ENCODE peak calls at places on chromosomes 2 and 18, in nine cellular contexts. H is hepatocyte, E is cardiac muscle cell, N is fibroblast of the aortic adventitia, Z is colonic mucosa, L is fibroblast of pulmonary artery, J is esophagus squamous epithelium, Y is prostate gland, M is astrocyte of the spinal cord. G is an unnamed sample.

GRCh38 chr2:104868081-104868806 is 14.3 kb downstream of the POU3F3 start:
- DNase-seq in H (no peak), E (no peak), N (no peak), Z (no peak), L (no peak), J (no peak), Y (no peak), M (no peak), G (no peak)

GRCh38 chr2:226337941-226338605 is 461.5 kb downstream of the IRS1 start:
- DNase-seq in H (peak), E (no peak), N (peak), Z (no peak), L (peak), J (no peak), Y (no peak), M (no peak), G (no peak)

GRCh38 chr2:58906151-58906645 is 665.1 kb upstream of the FANCL start:
- DNase-seq in H (no peak), E (no peak), N (no peak), Z (no peak), L (no peak), J (no peak), Y (no peak), M (no peak), G (no peak)

GRCh38 chr2:60998628-60999545 is 18.6 kb upstream of the PEX13 start:
- DNase-seq in H (peak), E (peak), N (peak), Z (no peak), L (peak), J (no peak), Y (no peak), M (peak), G (peak)

GRCh38 chr2:199490049-199490448 is 32.3 kb upstream of the SATB2 start:
- DNase-seq in H (no peak), E (no peak), N (no peak), Z (no peak), L (no peak), J (no peak), Y (no peak), M (no peak), G (no peak)

GRCh38 chr2:102826904-102827303 is 65.1 kb downstream of the TMEM182 start:
- DNase-seq in H (peak), E (peak), N (no peak), Z (no peak), L (peak), J (no peak), Y (peak), M (peak), G (no peak)

GRCh38 chr2:54549912-54550518 is 93.9 kb downstream of the SPTBN1 start:
- DNase-seq in H (peak), E (no peak), N (no peak), Z (peak), L (no peak), J (no peak), Y (peak), M (no peak), G (no peak)

GRCh38 chr2:217325810-217326209 is 465.9 kb upstream of the TNP1 start:
- DNase-seq in H (no peak), E (peak), N (no peak), Z (no peak), L (no peak), J (no peak), Y (no peak), M (no peak), G (no peak)

GRCh38 chr2:233414777-233415570 is 60.7 kb downstream of the DGKD start:
- DNase-seq in H (no peak), E (no peak), N (peak), Z (peak), L (no peak), J (no peak), Y (no peak), M (peak), G (no peak)

GRCh38 chr2:207144191-207144795 is 21.5 kb downstream of the KLF7 start:
- DNase-seq in H (no peak), E (no peak), N (no peak), Z (no peak), L (no peak), J (no peak), Y (no peak), M (no peak), G (no peak)
- H3K4me3 ChIP-seq in H (no peak), E (no peak), N (no peak), Z (no peak), L (no peak), J (no peak), Y (no peak), M (no peak), G (no peak)

GRCh38 chr2:231467016-231467545 is 2.8 kb upstream of the NCL start:
- DNase-seq in H (no peak), E (no peak), N (no peak), Z (no peak), L (no peak), J (no peak), Y (no peak), M (no peak), G (no peak)

GRCh38 chr2:231462729-231463465 is 1.4 kb downstream of the NCL start:
- DNase-seq in H (no peak), E (no peak), N (no peak), Z (no peak), L (no peak), J (no peak), Y (no peak), M (no peak), G (no peak)

GRCh38 chr2:231464576-231465540 is 574 bp upstream of the NCL start:
- DNase-seq in H (peak), E (peak), N (no peak), Z (peak), L (no peak), J (peak), Y (peak), M (no peak), G (peak)

GRCh38 chr2:231461516-231461971 is 2.7 kb downstream of the NCL start:
- DNase-seq in H (no peak), E (no peak), N (no peak), Z (no peak), L (no peak), J (no peak), Y (no peak), M (no peak), G (no peak)

DNA sequence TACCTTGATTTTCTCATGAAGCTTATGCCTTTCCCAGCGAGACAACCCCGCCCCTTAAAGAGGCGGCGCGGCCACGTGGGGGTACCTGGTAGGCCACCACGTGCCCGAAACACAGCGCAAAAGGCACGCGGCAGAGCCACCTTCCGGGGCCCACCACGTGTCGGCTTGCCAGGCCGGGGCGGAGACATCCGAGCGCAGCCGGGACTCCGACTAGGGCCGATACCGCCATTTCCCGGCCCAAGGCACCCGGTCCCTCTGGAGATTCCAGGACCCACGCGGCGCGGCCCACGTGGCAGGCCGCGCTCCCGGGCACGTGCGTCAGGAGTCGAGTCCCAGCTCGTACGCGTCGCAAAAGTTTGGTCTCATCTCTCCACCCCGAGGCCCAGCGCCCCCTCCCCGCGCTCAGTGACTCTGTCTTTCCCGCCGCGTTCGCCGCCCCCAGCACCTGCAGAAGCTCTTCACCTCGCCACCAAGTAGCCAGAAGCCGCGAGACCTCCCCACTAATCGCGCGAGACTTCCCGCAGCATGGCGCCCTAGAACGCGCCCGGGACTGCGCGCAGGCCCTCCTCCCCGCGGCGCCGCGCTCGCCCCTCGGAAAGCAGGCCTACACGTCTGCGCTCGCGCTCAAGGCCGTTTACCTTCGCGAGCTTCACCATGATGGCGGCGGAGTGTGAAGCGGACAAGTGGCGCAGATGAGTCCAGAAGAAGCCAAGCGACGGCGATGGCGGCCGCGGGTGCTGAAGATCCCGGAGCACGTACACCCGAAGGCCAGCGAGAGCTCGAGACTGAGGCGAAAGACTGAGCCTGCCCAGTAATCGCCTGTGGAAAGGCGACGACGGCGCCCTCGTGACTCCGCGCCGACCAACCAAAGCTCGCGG is at the start of gene NCL:
- DNase-seq in H (peak), E (peak), N (peak), Z (peak), L (peak), J (peak), Y (peak), M (peak), G (peak)
- TF ChIP-seq CTCF in H (no peak), E (no peak), N (no peak), Z (no peak), L (no peak), J (no peak), Y (no peak), M (no peak), G (no peak)

GRCh38 chr2:29606105-29606871 is 315.1 kb downstream of the ALK start:
- DNase-seq in H (no peak), E (no peak), N (peak), Z (no peak), L (peak), J (no peak), Y (no peak), M (peak), G (no peak)
- H3K4me3 ChIP-seq in H (no peak), E (no peak), N (no peak), Z (no peak), L (no peak), J (no peak), Y (no peak), M (no peak), G (no peak)

GRCh38 chr2:231384970-231385369 is 10.5 kb upstream of the B3GNT7 start:
- DNase-seq in H (no peak), E (no peak), N (no peak), Z (no peak), L (no peak), J (no peak), Y (no peak), M (no peak), G (no peak)
- TF ChIP-seq CTCF in H (no peak), E (no peak), N (no peak), Z (no peak), L (no peak), J (no peak), Y (no peak), M (no peak), G (no peak)

GRCh38 chr2:20675701-20676352 is 8.9 kb downstream of the GDF7 start:
- DNase-seq in H (peak), E (no peak), N (no peak), Z (peak), L (no peak), J (no peak), Y (no peak), M (no peak), G (peak)

GRCh38 chr2:20676353-20677215 is 9.6 kb downstream of the GDF7 start:
- DNase-seq in H (peak), E (no peak), N (no peak), Z (no peak), L (no peak), J (no peak), Y (no peak), M (no peak), G (peak)

GRCh38 chr2:20678751-20679150 is 11.8 kb downstream of the GDF7 start:
- DNase-seq in H (no peak), E (no peak), N (no peak), Z (no peak), L (no peak), J (no peak), Y (no peak), M (no peak), G (no peak)

GRCh38 chr2:20674974-20675679 is 8.2 kb downstream of the GDF7 start:
- DNase-seq in H (peak), E (no peak), N (peak), Z (no peak), L (peak), J (no peak), Y (no peak), M (peak), G (no peak)

GRCh38 chr2:20677301-20678176 is 10.6 kb downstream of the GDF7 start:
- DNase-seq in H (no peak), E (no peak), N (no peak), Z (no peak), L (no peak), J (no peak), Y (no peak), M (no peak), G (peak)
- H3K4me3 ChIP-seq in H (no peak), E (no peak), N (no peak), Z (no peak), L (no peak), J (no peak), Y (no peak), M (no peak), G (peak)

DNA sequence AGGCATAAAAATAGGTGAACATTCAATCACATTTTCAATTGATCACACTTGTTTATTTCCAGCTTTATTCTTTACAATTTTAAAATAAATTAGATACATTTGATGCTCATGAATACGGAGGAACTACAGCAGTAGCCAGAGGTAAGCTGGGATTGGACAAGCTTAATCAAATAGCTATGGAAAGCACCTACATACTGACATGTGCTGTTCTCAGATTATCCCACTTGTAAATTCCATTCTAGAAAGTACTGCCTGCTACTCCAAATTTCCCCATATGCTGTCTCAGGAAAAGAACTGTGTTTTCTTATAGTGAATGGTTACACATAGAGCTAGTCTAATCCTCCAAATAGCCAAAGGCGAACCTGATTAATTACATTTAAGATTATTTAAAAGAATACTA is 24.2 kb downstream of the PELI1 start:
- DNase-seq in H (no peak), E (peak), N (no peak), Z (no peak), L (no peak), J (no peak), Y (no peak), M (no peak), G (no peak)
- TF ChIP-seq CTCF in H (no peak), E (no peak), N (no peak), Z (no peak), L (no peak), J (no peak), Y (no peak), M (no peak), G (no peak)

DNA sequence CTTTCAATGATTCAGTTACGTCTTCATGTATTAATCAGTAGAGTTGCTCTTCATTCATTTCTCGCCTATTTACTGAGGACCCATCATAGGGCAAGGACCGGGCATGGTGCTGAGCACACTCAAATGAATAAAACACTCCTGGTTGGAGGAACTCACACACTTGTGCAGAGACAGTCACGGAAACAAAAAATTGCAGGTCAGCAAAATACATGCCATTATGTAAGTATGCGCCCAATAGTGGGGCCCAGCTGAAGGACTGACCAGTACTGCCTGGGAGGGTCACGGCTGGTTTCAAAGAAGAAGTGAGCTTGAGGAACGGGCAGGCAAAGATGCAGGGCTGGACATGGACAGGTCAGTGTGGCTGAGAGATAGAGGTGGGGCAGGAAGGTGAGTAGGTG is 102.9 kb downstream of the DDX1 start:
- DNase-seq in H (no peak), E (no peak), N (no peak), Z (no peak), L (no peak), J (no peak), Y (no peak), M (no peak), G (no peak)
- H3K4me3 ChIP-seq in H (no peak), E (no peak), N (no peak), Z (no peak), L (no peak), J (no peak), Y (no peak), M (no peak), G (no peak)

DNA sequence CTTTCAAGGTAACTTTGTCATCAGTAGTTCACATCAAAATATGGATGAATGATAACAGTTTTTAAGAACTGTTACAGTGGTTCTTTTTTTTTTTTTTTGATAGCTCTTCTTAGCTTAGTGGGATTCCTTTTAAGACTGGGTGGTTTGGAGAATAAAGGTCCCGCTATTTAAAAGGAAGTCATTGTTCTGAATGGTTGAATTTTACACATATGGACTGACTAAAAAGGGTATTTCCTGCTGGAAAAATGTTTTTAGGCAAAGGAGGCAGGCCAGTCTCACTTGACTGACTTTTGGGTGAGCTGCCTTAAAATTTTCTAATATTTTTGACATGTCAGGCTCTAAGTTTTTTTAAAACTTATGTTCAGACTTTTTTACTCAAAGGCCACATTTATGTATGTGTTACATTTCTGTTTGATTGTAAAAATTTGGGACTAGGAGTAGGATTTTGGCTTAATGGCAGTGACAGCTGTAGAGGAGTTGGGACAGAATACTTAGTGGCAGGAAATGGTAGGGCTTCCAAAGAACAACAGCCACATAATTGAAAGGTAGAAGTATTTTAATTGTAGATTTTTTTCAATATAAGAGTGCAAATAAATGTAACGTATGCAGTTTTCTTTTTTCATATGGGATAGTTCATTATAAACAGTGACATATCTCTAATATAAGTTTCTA is 13.7 kb downstream of the VAPA start:
- DNase-seq in H (no peak), E (no peak), N (no peak), Z (no peak), L (no peak), J (no peak), Y (no peak), M (no peak), G (no peak)
- TF ChIP-seq CTCF in H (no peak), E (no peak), N (no peak), Z (no peak), L (no peak), J (no peak), Y (no peak), M (no peak), G (no peak)

DNA sequence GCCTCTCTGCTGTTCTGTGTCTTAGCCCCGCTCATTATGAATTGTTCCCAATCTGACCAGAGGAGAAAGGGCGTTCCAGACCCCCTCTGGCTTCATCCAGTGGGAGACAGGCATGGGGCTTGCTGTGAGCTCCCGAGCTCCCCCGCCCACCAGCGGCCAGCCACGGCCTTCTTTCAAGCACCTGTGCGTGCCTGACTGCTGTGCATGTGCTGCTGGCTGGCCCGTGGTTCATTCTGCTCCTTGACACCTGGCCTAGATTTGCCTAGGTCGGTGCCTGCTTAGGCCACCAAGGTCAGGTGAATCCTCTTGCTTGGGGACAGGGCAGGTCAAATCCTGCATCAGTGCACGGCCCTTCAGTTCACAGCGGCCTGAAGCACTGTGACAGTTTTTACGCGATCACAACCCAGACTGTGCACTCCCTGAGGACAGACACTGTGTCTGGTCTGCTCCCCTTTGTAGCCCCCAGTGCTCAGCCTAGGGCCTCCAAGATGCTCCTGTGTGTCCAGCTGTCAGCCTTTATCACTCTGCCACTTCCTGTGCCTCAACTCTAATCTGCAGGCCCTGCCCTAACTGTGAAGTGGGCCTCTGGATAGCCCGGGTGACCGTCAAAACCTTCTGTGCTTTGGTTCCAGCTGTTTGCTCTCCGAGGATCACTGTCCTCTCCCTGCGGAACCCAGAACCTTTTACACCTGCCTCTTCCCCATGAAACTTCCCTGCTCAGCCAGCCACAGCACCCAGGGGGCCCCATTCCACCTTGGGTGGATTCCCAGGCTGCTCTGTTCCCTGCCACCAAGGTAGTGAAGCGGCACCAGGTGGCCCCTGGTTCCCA is 3.5 kb upstream of the LPIN1 start:
- DNase-seq in H (no peak), E (no peak), N (no peak), Z (no peak), L (no peak), J (no peak), Y (no peak), M (no peak), G (no peak)
- H3K4me3 ChIP-seq in H (no peak), E (no peak), N (no peak), Z (no peak), L (no peak), J (no peak), Y (no peak), M (no peak), G (no peak)

GRCh38 chr2:27086722-27087446 is at the start of gene KHK:
- DNase-seq in H (peak), E (peak), N (no peak), Z (peak), L (no peak), J (no peak), Y (no peak), M (peak), G (no peak)

GRCh38 chr2:27084297-27085061 is 2.1 kb upstream of the KHK start:
- DNase-seq in H (no peak), E (no peak), N (no peak), Z (no peak), L (no peak), J (no peak), Y (no peak), M (no peak), G (no peak)

GRCh38 chr2:27085062-27085669 is 1.4 kb upstream of the KHK start:
- DNase-seq in H (no peak), E (no peak), N (no peak), Z (no peak), L (no peak), J (no peak), Y (no peak), M (no peak), G (no peak)

GRCh38 chr2:27086090-27086721 is 366 bp upstream of the KHK start:
- DNase-seq in H (peak), E (peak), N (peak), Z (peak), L (peak), J (peak), Y (peak), M (peak), G (peak)

GRCh38 chr2:27085670-27086089 is 892 bp upstream of the KHK start:
- DNase-seq in H (peak), E (peak), N (peak), Z (peak), L (peak), J (no peak), Y (peak), M (peak), G (peak)
- TF ChIP-seq CTCF in H (peak), E (peak), N (peak), Z (peak), L (peak), J (peak), Y (no peak), M (peak), G (no peak)